ENCODE peak calls at places on chromosome X, in six cellular contexts. A is Peyer's patch; O is HL-60; F is NCI-H2171; E is stimulated activated CD4-positive, alpha-beta T cell treated with anti-CD3 and anti-CD28 coated beads, Interleukin-1b, Interleukin-23, amount 100 ng/mL, for 48 hours; Y is G401. I is an unnamed sample.

GRCh38 chrX:153953342-153953830 is 8.9 kb upstream of the RENBP start:
- DNase-seq in A (peak; percentile 85), O (peak; percentile 72), Y (peak; percentile 69), F (peak; percentile 31), E (peak; percentile 80), I (no peak)

GRCh38 chrX:19097553-19097952 is 24.7 kb downstream of the ADGRG2 start:
- DNase-seq in F (no peak), E (no peak), O (no peak), Y (no peak), A (no peak), I (no peak)

GRCh38 chrX:149630681-149631292 is 805 bp downstream of the TMEM185A start:
- DNase-seq in E (no peak), Y (no peak), O (peak; percentile 17), F (no peak), A (no peak), I (no peak)

GRCh38 chrX:10356979-10357378 is 200.2 kb downstream of the CLCN4 start:
- DNase-seq in E (no peak), O (no peak), A (no peak), F (no peak), Y (no peak), I (no peak)

GRCh38 chrX:148501121-148502066 is 977 bp downstream of the AFF2 start:
- DNase-seq in Y (no peak), E (peak; percentile 9), A (no peak), O (no peak), F (no peak), I (no peak)

GRCh38 chrX:7170903-7171302 is 22.9 kb upstream of the PUDP start:
- DNase-seq in A (peak; percentile 67), E (peak; percentile 19), O (peak; percentile 16), Y (no peak), F (no peak), I (no peak)

GRCh38 chrX:153867139-153867538 is 18.8 kb downstream of the L1CAM start:
- DNase-seq in Y (no peak), E (no peak), A (no peak), O (no peak), F (no peak), I (no peak)

GRCh38 chrX:29466441-29466840 is 748.9 kb upstream of the MAGEB2 start:
- DNase-seq in E (no peak), O (no peak), F (no peak), Y (no peak), A (no peak), I (no peak)

GRCh38 chrX:110614596-110614995 is 181.0 kb downstream of the CHRDL1 start:
- DNase-seq in F (no peak), E (no peak), O (no peak), Y (no peak), A (no peak), I (no peak)

GRCh38 chrX:115582035-115582870 is 21.3 kb downstream of the PLS3 start:
- DNase-seq in Y (no peak), O (no peak), A (no peak), E (no peak), F (no peak), I (no peak)

GRCh38 chrX:45513042-45513441 is 312.4 kb upstream of the DIPK2B start:
- DNase-seq in E (no peak), F (no peak), A (no peak), Y (no peak), O (no peak), I (no peak)

GRCh38 chrX:125202486-125203378 is 116.9 kb upstream of the TEX13C start:
- DNase-seq in A (no peak), F (no peak), O (peak; percentile 18), E (no peak), Y (peak; percentile 54), I (no peak)

GRCh38 chrX:48573690-48574269 is 504 bp upstream of the RBM3 start:
- DNase-seq in Y (peak; percentile 26), O (no peak), F (peak; percentile 50), A (peak; percentile 53), E (peak; percentile 16), I (no peak)

GRCh38 chrX:11111947-11112346 is 815 bp downstream of the HCCS start:
- DNase-seq in Y (no peak), O (no peak), A (no peak), F (no peak), E (no peak), I (no peak)

GRCh38 chrX:110425222-110425621 is 66.6 kb downstream of the RTL9 start:
- DNase-seq in Y (no peak), O (no peak), E (no peak), F (no peak), A (no peak), I (no peak)

GRCh38 chrX:37509349-37509748 is 62.1 kb upstream of the LANCL3 start:
- DNase-seq in Y (peak; percentile 9), F (no peak), O (no peak), A (no peak), E (no peak), I (no peak)

GRCh38 chrX:131778269-131779218 is 234.7 kb downstream of the OR13H1 start:
- DNase-seq in Y (no peak), F (no peak), O (peak; percentile 75), A (peak; percentile 89), E (no peak), I (no peak)

GRCh38 chrX:2708016-2708415 is 16.9 kb downstream of the CD99 start:
- DNase-seq in Y (no peak), A (no peak), E (no peak), F (no peak), O (no peak), I (no peak)

GRCh38 chrX:40746536-40746935 is 11.2 kb upstream of the MED14 start:
- DNase-seq in Y (peak; percentile 6), O (no peak), E (no peak), A (no peak), F (peak; percentile 39), I (no peak)

GRCh38 chrX:47568656-47569295 is 7.8 kb downstream of the ARAF start:
- DNase-seq in E (peak; percentile 26), O (no peak), Y (no peak), F (no peak), A (no peak), I (no peak)

I was measured in SIG-M5.